ENCODE peak calls at places on chromosomes 12 and 14, in six cellular contexts. One of them, this sample, is unnamed.

GRCh38 chr14:101449114-101449513 is 112.2 kb upstream of the DIO3 start:
- DNase-seq in WTC11: no peak
- DNase-seq in GM12878: no peak
- DNase-seq in K562: no peak
- DNase-seq in HepG2: no peak
- DNase-seq in H1: no peak
- DNase-seq in this sample: no peak

GRCh38 chr12:24409868-24410267 is 460.4 kb upstream of the SOX5 start:
- DNase-seq in WTC11: no peak
- DNase-seq in GM12878: no peak
- DNase-seq in K562: no peak
- DNase-seq in HepG2: no peak
- DNase-seq in H1: no peak
- DNase-seq in this sample: no peak

GRCh38 chr14:35576260-35576659 is 42.3 kb downstream of the INSM2 start:
- DNase-seq in WTC11: no peak
- DNase-seq in GM12878: no peak
- DNase-seq in K562: no peak
- DNase-seq in HepG2: peak; percentile 82
- DNase-seq in H1: no peak
- DNase-seq in this sample: no peak

GRCh38 chr14:61620130-61620946 is 75.0 kb upstream of the HIF1A start:
- DNase-seq in WTC11: no peak
- DNase-seq in GM12878: peak; percentile 35
- DNase-seq in K562: no peak
- DNase-seq in HepG2: peak; percentile 32
- DNase-seq in H1: no peak
- DNase-seq in this sample: no peak

GRCh38 chr14:72609205-72609916 is 284.5 kb downstream of the DPF3 start:
- DNase-seq in WTC11: no peak
- DNase-seq in GM12878: no peak
- DNase-seq in K562: no peak
- DNase-seq in HepG2: no peak
- DNase-seq in H1: peak; percentile 17
- DNase-seq in this sample: no peak

GRCh38 chr14:71675902-71676291 is 256.3 kb upstream of the RGS6 start:
- DNase-seq in WTC11: no peak
- DNase-seq in GM12878: no peak
- DNase-seq in K562: no peak
- DNase-seq in HepG2: no peak
- DNase-seq in H1: no peak
- DNase-seq in this sample: no peak

GRCh38 chr14:29716150-29716549 is 211.5 kb downstream of the PRKD1 start:
- DNase-seq in WTC11: no peak
- DNase-seq in GM12878: no peak
- DNase-seq in K562: no peak
- DNase-seq in HepG2: no peak
- DNase-seq in H1: no peak
- DNase-seq in this sample: no peak

GRCh38 chr12:91877022-91877421 is 268.6 kb downstream of the BTG1 start:
- DNase-seq in WTC11: no peak
- DNase-seq in GM12878: peak; percentile 20
- DNase-seq in K562: no peak
- DNase-seq in HepG2: no peak
- DNase-seq in H1: no peak
- DNase-seq in this sample: no peak

GRCh38 chr12:117080707-117081141 is 18.5 kb downstream of the TESC start:
- DNase-seq in WTC11: no peak
- DNase-seq in GM12878: no peak
- DNase-seq in K562: no peak
- DNase-seq in HepG2: no peak
- DNase-seq in H1: no peak
- DNase-seq in this sample: no peak

GRCh38 chr14:45679852-45680251 is 426.9 kb upstream of the MIS18BP1 start:
- DNase-seq in WTC11: no peak
- DNase-seq in GM12878: no peak
- DNase-seq in K562: no peak
- DNase-seq in HepG2: no peak
- DNase-seq in H1: no peak
- DNase-seq in this sample: no peak

GRCh38 chr14:100782516-100783320 is 43.2 kb upstream of the MEG3 start:
- DNase-seq in WTC11: peak; percentile 5
- DNase-seq in GM12878: no peak
- DNase-seq in K562: no peak
- DNase-seq in HepG2: peak; percentile 39
- DNase-seq in H1: no peak
- DNase-seq in this sample: no peak

DNA sequence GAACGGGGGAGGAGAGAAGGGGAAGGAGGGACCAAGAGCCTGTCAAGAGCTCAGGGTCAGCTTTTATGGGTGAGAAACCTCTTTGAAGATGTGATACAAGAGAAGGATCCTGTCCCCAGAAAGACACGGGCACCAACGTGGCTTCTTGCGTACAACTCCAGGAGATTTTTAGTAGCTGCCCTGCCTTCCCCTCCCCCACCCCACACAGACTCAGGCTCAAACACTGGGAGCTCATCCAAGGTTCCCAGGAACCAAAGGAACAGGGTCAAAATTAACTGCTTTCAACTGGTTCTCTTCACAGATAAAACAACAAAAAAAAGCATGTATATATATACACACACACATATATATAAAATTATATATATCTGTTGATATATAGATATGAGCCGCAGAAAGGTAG is 34.6 kb downstream of the APPL2 start:
- DNase-seq in WTC11: no peak
- DNase-seq in GM12878: no peak
- DNase-seq in K562: no peak
- DNase-seq in HepG2: no peak
- DNase-seq in H1: no peak
- DNase-seq in this sample: no peak
- TF ChIP-seq CREB1 in WTC11: no peak
- TF ChIP-seq CREB1 in GM12878: no peak
- TF ChIP-seq CREB1 in K562: no peak
- TF ChIP-seq CREB1 in HepG2: no peak
- TF ChIP-seq CREB1 in H1: no peak
- TF ChIP-seq CREB1 in this sample: no peak

DNA sequence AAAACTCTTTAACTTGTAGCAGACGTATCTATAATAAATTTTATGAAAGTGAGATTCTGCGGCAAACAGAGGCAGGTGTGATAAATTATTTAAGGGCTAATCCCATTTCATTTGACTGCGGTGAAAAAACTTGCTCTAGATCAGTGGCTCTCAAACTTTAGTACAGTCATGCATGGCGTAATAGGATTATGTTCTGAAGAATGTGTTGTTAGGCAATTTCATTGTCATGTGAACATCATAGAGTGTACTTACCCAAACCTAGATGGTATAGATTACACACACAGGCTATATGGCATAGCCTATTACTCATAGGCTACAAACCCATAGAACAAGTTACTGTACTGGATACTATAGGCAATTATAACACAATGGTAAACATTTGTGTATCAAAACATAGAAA is 83.7 kb downstream of the HEATR5A start:
- DNase-seq in WTC11: no peak
- DNase-seq in GM12878: no peak
- DNase-seq in K562: no peak
- DNase-seq in HepG2: peak; percentile 87
- DNase-seq in H1: no peak
- DNase-seq in this sample: no peak
- TF ChIP-seq CREB1 in WTC11: no peak
- TF ChIP-seq CREB1 in GM12878: no peak
- TF ChIP-seq CREB1 in K562: no peak
- TF ChIP-seq CREB1 in HepG2: peak; percentile 50
- TF ChIP-seq CREB1 in H1: no peak
- TF ChIP-seq CREB1 in this sample: no peak

GRCh38 chr12:124558298-124558697 is 9.1 kb downstream of the NCOR2 start:
- DNase-seq in WTC11: no peak
- DNase-seq in GM12878: no peak
- DNase-seq in K562: no peak
- DNase-seq in HepG2: no peak
- DNase-seq in H1: no peak
- DNase-seq in this sample: no peak
- TF ChIP-seq CREB1 in WTC11: no peak
- TF ChIP-seq CREB1 in GM12878: no peak
- TF ChIP-seq CREB1 in K562: no peak
- TF ChIP-seq CREB1 in HepG2: no peak
- TF ChIP-seq CREB1 in H1: no peak
- TF ChIP-seq CREB1 in this sample: no peak

GRCh38 chr12:848519-849191 is 96.3 kb downstream of the WNK1 start:
- DNase-seq in WTC11: no peak
- DNase-seq in GM12878: no peak
- DNase-seq in K562: no peak
- DNase-seq in HepG2: no peak
- DNase-seq in H1: no peak
- DNase-seq in this sample: no peak
- TF ChIP-seq CREB1 in WTC11: no peak
- TF ChIP-seq CREB1 in GM12878: no peak
- TF ChIP-seq CREB1 in K562: no peak
- TF ChIP-seq CREB1 in HepG2: no peak
- TF ChIP-seq CREB1 in H1: no peak
- TF ChIP-seq CREB1 in this sample: no peak

DNA sequence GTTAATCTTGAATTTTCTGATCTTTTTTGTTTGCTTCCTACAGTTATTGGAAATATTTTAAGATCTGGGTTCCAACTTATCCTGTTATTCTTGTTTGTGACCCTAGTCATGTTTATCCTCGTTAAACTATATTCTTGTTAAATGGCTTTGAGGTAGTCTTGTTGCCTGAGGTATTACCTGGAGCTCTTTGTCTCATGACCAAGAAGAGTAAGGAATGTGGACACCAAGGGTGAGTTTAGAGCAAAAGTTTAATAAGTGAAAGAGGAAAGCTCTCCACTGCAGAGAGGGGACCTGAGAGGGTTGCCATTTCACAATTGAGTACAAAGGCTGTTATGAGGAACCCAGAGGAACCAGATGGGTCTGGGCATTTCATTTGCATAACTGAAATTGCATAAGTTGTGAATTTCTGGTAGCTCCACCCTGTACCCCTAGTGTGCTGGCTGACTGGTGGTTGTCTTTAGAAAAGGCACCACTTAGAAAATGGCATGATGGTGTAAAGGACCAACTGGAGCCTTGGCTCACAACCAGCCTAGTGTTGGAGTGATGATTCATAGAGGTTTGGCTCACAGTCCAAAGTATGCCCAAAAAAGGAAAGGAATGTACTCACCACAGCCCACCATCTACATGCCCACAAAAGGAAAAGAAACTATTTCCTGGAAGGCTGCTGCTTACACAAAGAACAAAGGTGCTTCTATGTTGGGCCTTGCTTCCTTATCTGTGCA is 36.7 kb upstream of the RESF1 start:
- DNase-seq in WTC11: no peak
- DNase-seq in GM12878: no peak
- DNase-seq in K562: no peak
- DNase-seq in HepG2: peak; percentile 20
- DNase-seq in H1: no peak
- DNase-seq in this sample: peak; percentile 56
- TF ChIP-seq CREB1 in WTC11: no peak
- TF ChIP-seq CREB1 in GM12878: no peak
- TF ChIP-seq CREB1 in K562: no peak
- TF ChIP-seq CREB1 in HepG2: no peak
- TF ChIP-seq CREB1 in H1: no peak
- TF ChIP-seq CREB1 in this sample: no peak

DNA sequence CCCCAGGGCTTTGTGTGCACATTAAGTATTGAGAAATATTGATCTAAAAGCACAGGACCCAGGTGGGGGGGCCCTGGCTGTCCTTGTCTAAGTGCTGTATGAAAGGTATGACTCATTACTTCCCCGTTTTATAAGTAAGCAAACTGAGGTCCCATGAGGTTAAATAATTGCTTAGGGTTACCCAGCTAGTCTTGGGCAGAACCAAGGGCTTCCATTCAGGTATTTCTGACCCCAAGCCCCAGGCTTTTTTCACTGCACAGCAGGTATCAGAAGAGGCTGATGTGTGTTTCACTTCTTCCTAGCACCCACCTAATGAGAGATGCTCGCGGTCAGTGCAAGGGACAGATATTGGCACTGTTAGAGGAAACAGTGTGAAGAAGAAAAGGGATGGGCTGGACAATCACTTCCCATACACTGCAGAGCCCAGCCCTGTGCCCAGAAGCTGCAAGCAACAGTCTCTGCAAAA is 4.7 kb upstream of the TC2N start:
- DNase-seq in WTC11: no peak
- DNase-seq in GM12878: peak; percentile 64
- DNase-seq in K562: no peak
- DNase-seq in HepG2: peak; percentile 8
- DNase-seq in H1: no peak
- DNase-seq in this sample: no peak
- TF ChIP-seq CREB1 in WTC11: no peak
- TF ChIP-seq CREB1 in GM12878: no peak
- TF ChIP-seq CREB1 in K562: no peak
- TF ChIP-seq CREB1 in HepG2: no peak
- TF ChIP-seq CREB1 in H1: no peak
- TF ChIP-seq CREB1 in this sample: no peak

DNA sequence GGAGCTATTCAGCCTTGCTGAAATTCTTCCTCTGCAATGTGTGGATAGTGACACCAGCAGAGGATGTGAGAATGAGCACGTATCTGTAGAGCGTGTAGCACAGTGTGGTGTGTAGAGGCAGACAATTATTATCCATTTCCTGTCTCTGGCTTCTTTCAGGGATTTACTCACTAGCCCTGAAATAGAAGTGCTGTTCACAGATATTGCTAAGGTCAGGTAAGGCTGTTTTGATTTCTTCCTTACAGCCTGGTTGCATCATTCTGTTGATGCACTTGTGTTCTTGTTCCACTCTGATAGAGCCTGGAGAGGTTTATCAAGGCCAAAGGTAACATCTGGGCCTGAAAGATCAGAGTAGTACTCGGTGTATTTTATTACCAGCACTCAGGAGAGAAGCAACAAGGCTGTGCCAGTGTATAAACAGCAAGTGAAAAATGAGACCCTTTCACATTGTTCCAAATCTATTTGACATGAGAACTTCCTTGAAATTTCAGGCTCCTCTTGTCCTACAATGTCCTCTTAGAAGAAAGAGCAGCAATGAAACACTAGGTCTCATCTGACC is 16.7 kb downstream of the ARG2 start:
- DNase-seq in WTC11: no peak
- DNase-seq in GM12878: peak; percentile 39
- DNase-seq in K562: peak; percentile 79
- DNase-seq in HepG2: no peak
- DNase-seq in H1: no peak
- DNase-seq in this sample: no peak
- TF ChIP-seq CREB1 in WTC11: no peak
- TF ChIP-seq CREB1 in GM12878: no peak
- TF ChIP-seq CREB1 in K562: no peak
- TF ChIP-seq CREB1 in HepG2: no peak
- TF ChIP-seq CREB1 in H1: no peak
- TF ChIP-seq CREB1 in this sample: no peak

DNA sequence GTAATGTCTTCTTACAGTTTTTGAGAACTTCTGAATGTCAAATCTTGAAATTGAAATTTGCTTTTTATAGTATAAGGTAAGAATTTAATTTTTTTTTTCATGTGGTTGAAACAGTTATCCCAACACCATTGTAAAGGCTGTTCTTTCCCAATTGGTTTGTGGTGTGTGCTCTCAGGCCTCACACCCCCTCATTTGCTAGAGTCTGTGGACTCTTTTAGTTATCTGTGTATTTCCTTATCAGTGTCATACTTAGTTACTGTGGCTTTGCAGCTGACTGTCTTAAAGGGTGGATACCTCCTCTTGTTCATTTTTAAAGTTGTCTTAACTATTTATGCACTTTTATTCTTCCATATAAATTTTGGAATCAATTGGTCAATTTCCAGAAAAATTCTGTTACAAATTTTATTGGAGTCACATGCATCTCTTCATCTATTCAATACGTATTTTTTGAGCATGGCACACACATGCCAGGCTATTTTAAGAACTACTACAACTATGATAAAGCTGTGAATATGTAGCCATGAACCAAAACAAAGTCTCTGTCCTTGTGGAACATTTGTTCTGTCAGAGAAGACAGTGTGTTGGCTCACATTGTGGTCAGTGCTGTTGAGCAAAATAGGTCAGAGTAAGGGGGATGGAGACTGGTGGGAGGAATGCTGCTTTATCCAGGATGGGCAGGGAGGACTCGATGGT is 24.2 kb downstream of the FGF23 start:
- DNase-seq in WTC11: no peak
- DNase-seq in GM12878: no peak
- DNase-seq in K562: no peak
- DNase-seq in HepG2: no peak
- DNase-seq in H1: no peak
- DNase-seq in this sample: no peak
- TF ChIP-seq CREB1 in WTC11: no peak
- TF ChIP-seq CREB1 in GM12878: no peak
- TF ChIP-seq CREB1 in K562: no peak
- TF ChIP-seq CREB1 in HepG2: no peak
- TF ChIP-seq CREB1 in H1: no peak
- TF ChIP-seq CREB1 in this sample: no peak

This sample was measured in GM23338.